ENCODE peak calls at places on chromosomes 11 and 22, in nine cellular contexts. One of them, this sample, is unnamed.

GRCh38 chr11:45322891-45323597 is 36.9 kb upstream of the SYT13 start:
- DNase-seq in astrocyte of the spinal cord: no peak
- DNase-seq in left ventricle myocardium inferior: no peak
- DNase-seq in OCI-LY7: no peak
- DNase-seq in dorsolateral prefrontal cortex: no peak
- DNase-seq in adrenal gland: no peak
- DNase-seq in brain microvascular endothelial cell: no peak
- DNase-seq in stomach: no peak
- DNase-seq in colonic mucosa: no peak
- DNase-seq in this sample: no peak

GRCh38 chr11:5626191-5626590 is 1.4 kb downstream of the TRIM34 start:
- DNase-seq in dorsolateral prefrontal cortex: no peak
- DNase-seq in left ventricle myocardium inferior: no peak
- DNase-seq in brain microvascular endothelial cell: no peak
- DNase-seq in OCI-LY7: no peak
- DNase-seq in colonic mucosa: no peak
- DNase-seq in stomach: no peak
- DNase-seq in astrocyte of the spinal cord: no peak
- DNase-seq in adrenal gland: no peak
- DNase-seq in this sample: no peak

GRCh38 chr11:10490398-10491232 is 35.6 kb downstream of the AMPD3 start:
- DNase-seq in dorsolateral prefrontal cortex: peak
- DNase-seq in astrocyte of the spinal cord: peak
- DNase-seq in brain microvascular endothelial cell: peak
- DNase-seq in left ventricle myocardium inferior: peak
- DNase-seq in adrenal gland: peak
- DNase-seq in OCI-LY7: no peak
- DNase-seq in stomach: peak
- DNase-seq in colonic mucosa: peak
- DNase-seq in this sample: peak

GRCh38 chr11:44338721-44339529 is 29.0 kb upstream of the ALX4 start:
- DNase-seq in brain microvascular endothelial cell: no peak
- DNase-seq in stomach: no peak
- DNase-seq in dorsolateral prefrontal cortex: no peak
- DNase-seq in adrenal gland: no peak
- DNase-seq in astrocyte of the spinal cord: no peak
- DNase-seq in left ventricle myocardium inferior: no peak
- DNase-seq in colonic mucosa: no peak
- DNase-seq in OCI-LY7: no peak
- DNase-seq in this sample: no peak

GRCh38 chr11:69874178-69874983 is 55.2 kb upstream of the FGF3 start:
- DNase-seq in stomach: no peak
- DNase-seq in left ventricle myocardium inferior: no peak
- DNase-seq in adrenal gland: no peak
- DNase-seq in OCI-LY7: no peak
- DNase-seq in astrocyte of the spinal cord: no peak
- DNase-seq in brain microvascular endothelial cell: no peak
- DNase-seq in colonic mucosa: no peak
- DNase-seq in dorsolateral prefrontal cortex: no peak
- DNase-seq in this sample: no peak

GRCh38 chr22:20815477-20816050 is 41.7 kb downstream of the SERPIND1 start:
- DNase-seq in brain microvascular endothelial cell: no peak
- DNase-seq in dorsolateral prefrontal cortex: no peak
- DNase-seq in colonic mucosa: no peak
- DNase-seq in OCI-LY7: no peak
- DNase-seq in adrenal gland: no peak
- DNase-seq in astrocyte of the spinal cord: no peak
- DNase-seq in stomach: no peak
- DNase-seq in left ventricle myocardium inferior: no peak
- DNase-seq in this sample: no peak

GRCh38 chr22:37079158-37079557 is 27.6 kb downstream of the KCTD17 start:
- DNase-seq in colonic mucosa: no peak
- DNase-seq in OCI-LY7: no peak
- DNase-seq in brain microvascular endothelial cell: no peak
- DNase-seq in dorsolateral prefrontal cortex: no peak
- DNase-seq in stomach: no peak
- DNase-seq in adrenal gland: no peak
- DNase-seq in astrocyte of the spinal cord: no peak
- DNase-seq in left ventricle myocardium inferior: no peak
- DNase-seq in this sample: no peak

GRCh38 chr11:1134848-1135445 is 22.8 kb upstream of the MUC5AC start:
- DNase-seq in astrocyte of the spinal cord: no peak
- DNase-seq in left ventricle myocardium inferior: no peak
- DNase-seq in colonic mucosa: no peak
- DNase-seq in stomach: no peak
- DNase-seq in dorsolateral prefrontal cortex: no peak
- DNase-seq in adrenal gland: no peak
- DNase-seq in OCI-LY7: no peak
- DNase-seq in brain microvascular endothelial cell: no peak
- DNase-seq in this sample: no peak

GRCh38 chr22:50048066-50048765 is 9.9 kb downstream of the TTLL8 start:
- DNase-seq in OCI-LY7: no peak
- DNase-seq in left ventricle myocardium inferior: no peak
- DNase-seq in astrocyte of the spinal cord: no peak
- DNase-seq in colonic mucosa: no peak
- DNase-seq in adrenal gland: no peak
- DNase-seq in brain microvascular endothelial cell: no peak
- DNase-seq in dorsolateral prefrontal cortex: no peak
- DNase-seq in stomach: no peak
- DNase-seq in this sample: no peak

GRCh38 chr11:35688023-35688422 is 25.4 kb downstream of the TRIM44 start:
- DNase-seq in left ventricle myocardium inferior: no peak
- DNase-seq in OCI-LY7: no peak
- DNase-seq in astrocyte of the spinal cord: no peak
- DNase-seq in stomach: no peak
- DNase-seq in brain microvascular endothelial cell: peak
- DNase-seq in dorsolateral prefrontal cortex: no peak
- DNase-seq in colonic mucosa: no peak
- DNase-seq in adrenal gland: no peak
- DNase-seq in this sample: no peak

GRCh38 chr22:25484498-25484897 is 80.0 kb upstream of the GRK3 start:
- DNase-seq in astrocyte of the spinal cord: no peak
- DNase-seq in dorsolateral prefrontal cortex: no peak
- DNase-seq in colonic mucosa: no peak
- DNase-seq in adrenal gland: no peak
- DNase-seq in brain microvascular endothelial cell: no peak
- DNase-seq in stomach: no peak
- DNase-seq in OCI-LY7: no peak
- DNase-seq in left ventricle myocardium inferior: no peak
- DNase-seq in this sample: no peak

GRCh38 chr11:112580864-112581263 is 320.2 kb upstream of the PLET1 start:
- DNase-seq in left ventricle myocardium inferior: no peak
- DNase-seq in OCI-LY7: no peak
- DNase-seq in adrenal gland: no peak
- DNase-seq in astrocyte of the spinal cord: no peak
- DNase-seq in dorsolateral prefrontal cortex: no peak
- DNase-seq in colonic mucosa: no peak
- DNase-seq in stomach: no peak
- DNase-seq in brain microvascular endothelial cell: no peak
- DNase-seq in this sample: no peak

GRCh38 chr22:20552450-20552894 is 45.1 kb downstream of the MED15 start:
- DNase-seq in dorsolateral prefrontal cortex: peak
- DNase-seq in stomach: peak
- DNase-seq in left ventricle myocardium inferior: peak
- DNase-seq in astrocyte of the spinal cord: no peak
- DNase-seq in OCI-LY7: no peak
- DNase-seq in adrenal gland: peak
- DNase-seq in colonic mucosa: peak
- DNase-seq in brain microvascular endothelial cell: peak
- DNase-seq in this sample: no peak

GRCh38 chr11:63813563-63814382 is 517 bp downstream of the SPINDOC start:
- DNase-seq in dorsolateral prefrontal cortex: peak
- DNase-seq in stomach: peak
- DNase-seq in colonic mucosa: peak
- DNase-seq in OCI-LY7: peak
- DNase-seq in astrocyte of the spinal cord: peak
- DNase-seq in adrenal gland: peak
- DNase-seq in left ventricle myocardium inferior: peak
- DNase-seq in brain microvascular endothelial cell: peak
- DNase-seq in this sample: no peak

GRCh38 chr22:18023509-18024275 is 669 bp downstream of the MICAL3 start:
- DNase-seq in OCI-LY7: peak
- DNase-seq in adrenal gland: peak
- DNase-seq in left ventricle myocardium inferior: peak
- DNase-seq in dorsolateral prefrontal cortex: peak
- DNase-seq in stomach: peak
- DNase-seq in brain microvascular endothelial cell: no peak
- DNase-seq in colonic mucosa: peak
- DNase-seq in astrocyte of the spinal cord: peak
- DNase-seq in this sample: peak

GRCh38 chr11:119688362-119688761 is 40.6 kb downstream of the NECTIN1 start:
- DNase-seq in left ventricle myocardium inferior: no peak
- DNase-seq in OCI-LY7: no peak
- DNase-seq in colonic mucosa: no peak
- DNase-seq in dorsolateral prefrontal cortex: no peak
- DNase-seq in adrenal gland: no peak
- DNase-seq in brain microvascular endothelial cell: no peak
- DNase-seq in astrocyte of the spinal cord: no peak
- DNase-seq in stomach: no peak
- DNase-seq in this sample: no peak
- H3K4me3 ChIP-seq in left ventricle myocardium inferior: no peak
- H3K4me3 ChIP-seq in OCI-LY7: no peak
- H3K4me3 ChIP-seq in colonic mucosa: no peak
- H3K4me3 ChIP-seq in dorsolateral prefrontal cortex: no peak
- H3K4me3 ChIP-seq in adrenal gland: no peak
- H3K4me3 ChIP-seq in brain microvascular endothelial cell: no peak
- H3K4me3 ChIP-seq in astrocyte of the spinal cord: no peak
- H3K4me3 ChIP-seq in stomach: no peak
- H3K4me3 ChIP-seq in this sample: no peak

DNA sequence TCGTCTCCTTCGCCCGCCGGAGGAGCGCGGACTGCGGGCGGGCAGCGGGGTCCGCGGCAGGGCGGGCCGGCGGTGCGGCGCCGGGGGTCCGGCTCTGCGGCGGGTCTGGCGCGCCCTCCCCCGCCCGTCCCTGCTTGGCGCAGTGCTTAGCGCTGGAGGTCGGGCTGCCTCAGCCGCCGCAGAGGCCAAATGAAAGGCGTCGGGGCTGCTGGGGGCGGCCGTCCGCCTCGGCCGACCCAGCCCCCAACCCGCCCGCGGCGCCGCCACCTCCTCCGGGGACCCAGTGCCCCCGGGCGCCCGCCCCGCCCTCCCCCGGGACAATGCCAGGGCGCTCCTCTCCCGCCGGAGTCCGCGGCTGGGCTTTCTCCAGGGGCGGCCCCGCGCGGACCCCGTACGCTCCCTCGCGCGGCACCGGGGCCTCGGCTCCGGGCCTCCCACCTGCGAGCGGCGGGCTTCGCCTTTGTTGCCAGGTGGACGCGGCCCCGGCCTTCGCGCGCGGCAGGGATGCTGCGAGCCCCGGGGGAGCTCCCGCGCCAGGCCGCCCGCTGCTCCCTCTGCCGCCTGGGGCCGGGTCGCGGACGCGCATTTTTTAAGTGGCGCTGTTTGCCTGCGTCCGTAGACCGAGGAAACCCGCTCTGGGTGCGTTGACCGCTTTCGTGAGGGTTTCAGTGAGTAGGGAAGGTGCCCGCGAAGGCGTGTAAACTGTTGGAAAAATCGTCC is 575 bp downstream of the APLP2 start:
- DNase-seq in adrenal gland: peak
- DNase-seq in dorsolateral prefrontal cortex: peak
- DNase-seq in stomach: peak
- DNase-seq in colonic mucosa: peak
- DNase-seq in astrocyte of the spinal cord: peak
- DNase-seq in OCI-LY7: peak
- DNase-seq in brain microvascular endothelial cell: no peak
- DNase-seq in left ventricle myocardium inferior: peak
- DNase-seq in this sample: no peak
- TF ChIP-seq CTCF in adrenal gland: no peak
- TF ChIP-seq CTCF in dorsolateral prefrontal cortex: no peak
- TF ChIP-seq CTCF in stomach: no peak
- TF ChIP-seq CTCF in colonic mucosa: no peak
- TF ChIP-seq CTCF in astrocyte of the spinal cord: peak
- TF ChIP-seq CTCF in OCI-LY7: peak
- TF ChIP-seq CTCF in brain microvascular endothelial cell: no peak
- TF ChIP-seq CTCF in left ventricle myocardium inferior: peak
- TF ChIP-seq CTCF in this sample: no peak

DNA sequence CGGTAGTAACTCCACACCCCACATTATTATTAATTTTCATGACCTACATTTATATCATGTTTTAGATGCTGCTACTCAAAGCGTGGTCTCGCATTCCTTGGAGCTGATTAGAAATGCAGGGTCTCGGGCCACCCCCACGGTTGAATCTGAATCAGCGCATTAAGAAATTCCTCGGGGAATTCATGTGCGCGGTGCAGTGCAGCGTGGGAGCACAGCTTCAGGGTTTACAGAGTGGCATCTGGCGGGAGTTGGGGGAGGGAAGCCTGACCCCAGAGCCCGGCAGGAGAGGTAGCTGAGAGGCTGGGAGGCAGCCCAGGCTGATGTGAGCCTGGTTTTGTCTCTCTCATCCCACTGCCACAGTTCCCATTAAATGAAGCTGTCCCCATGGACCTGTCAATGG is 48.1 kb upstream of the DAGLA start:
- DNase-seq in adrenal gland: no peak
- DNase-seq in brain microvascular endothelial cell: no peak
- DNase-seq in dorsolateral prefrontal cortex: no peak
- DNase-seq in OCI-LY7: no peak
- DNase-seq in left ventricle myocardium inferior: no peak
- DNase-seq in astrocyte of the spinal cord: no peak
- DNase-seq in stomach: no peak
- DNase-seq in colonic mucosa: no peak
- DNase-seq in this sample: no peak
- H3K4me3 ChIP-seq in adrenal gland: no peak
- H3K4me3 ChIP-seq in brain microvascular endothelial cell: no peak
- H3K4me3 ChIP-seq in dorsolateral prefrontal cortex: no peak
- H3K4me3 ChIP-seq in OCI-LY7: no peak
- H3K4me3 ChIP-seq in left ventricle myocardium inferior: no peak
- H3K4me3 ChIP-seq in astrocyte of the spinal cord: no peak
- H3K4me3 ChIP-seq in stomach: no peak
- H3K4me3 ChIP-seq in colonic mucosa: no peak
- H3K4me3 ChIP-seq in this sample: no peak

GRCh38 chr22:46797355-46797754 is 34.9 kb downstream of the TBC1D22A start:
- DNase-seq in OCI-LY7: peak
- DNase-seq in colonic mucosa: no peak
- DNase-seq in astrocyte of the spinal cord: peak
- DNase-seq in brain microvascular endothelial cell: peak
- DNase-seq in left ventricle myocardium inferior: no peak
- DNase-seq in stomach: no peak
- DNase-seq in dorsolateral prefrontal cortex: no peak
- DNase-seq in adrenal gland: peak
- DNase-seq in this sample: no peak

GRCh38 chr22:46799626-46800025 is 37.2 kb downstream of the TBC1D22A start:
- DNase-seq in stomach: no peak
- DNase-seq in OCI-LY7: no peak
- DNase-seq in adrenal gland: no peak
- DNase-seq in brain microvascular endothelial cell: no peak
- DNase-seq in colonic mucosa: no peak
- DNase-seq in astrocyte of the spinal cord: no peak
- DNase-seq in left ventricle myocardium inferior: no peak
- DNase-seq in dorsolateral prefrontal cortex: no peak
- DNase-seq in this sample: no peak

GRCh38 chr22:46798041-46798365 is 35.6 kb downstream of the TBC1D22A start:
- DNase-seq in dorsolateral prefrontal cortex: no peak
- DNase-seq in stomach: no peak
- DNase-seq in adrenal gland: no peak
- DNase-seq in brain microvascular endothelial cell: no peak
- DNase-seq in left ventricle myocardium inferior: no peak
- DNase-seq in colonic mucosa: no peak
- DNase-seq in astrocyte of the spinal cord: no peak
- DNase-seq in OCI-LY7: no peak
- DNase-seq in this sample: no peak

GRCh38 chr22:46800102-46800857 is 37.8 kb downstream of the TBC1D22A start:
- DNase-seq in stomach: no peak
- DNase-seq in OCI-LY7: no peak
- DNase-seq in dorsolateral prefrontal cortex: no peak
- DNase-seq in colonic mucosa: no peak
- DNase-seq in left ventricle myocardium inferior: no peak
- DNase-seq in astrocyte of the spinal cord: no peak
- DNase-seq in brain microvascular endothelial cell: no peak
- DNase-seq in adrenal gland: no peak
- DNase-seq in this sample: no peak

GRCh38 chr22:46798366-46799057 is 36.1 kb downstream of the TBC1D22A start:
- DNase-seq in colonic mucosa: peak
- DNase-seq in adrenal gland: peak
- DNase-seq in left ventricle myocardium inferior: peak
- DNase-seq in dorsolateral prefrontal cortex: peak
- DNase-seq in brain microvascular endothelial cell: peak
- DNase-seq in astrocyte of the spinal cord: peak
- DNase-seq in OCI-LY7: peak
- DNase-seq in stomach: peak
- DNase-seq in this sample: no peak
- TF ChIP-seq CTCF in colonic mucosa: peak
- TF ChIP-seq CTCF in adrenal gland: peak
- TF ChIP-seq CTCF in left ventricle myocardium inferior: peak
- TF ChIP-seq CTCF in dorsolateral prefrontal cortex: peak
- TF ChIP-seq CTCF in brain microvascular endothelial cell: peak
- TF ChIP-seq CTCF in astrocyte of the spinal cord: peak
- TF ChIP-seq CTCF in OCI-LY7: peak
- TF ChIP-seq CTCF in stomach: peak
- TF ChIP-seq CTCF in this sample: peak